ENCODE peak calls at places on chromosomes 11 and 22, in four cellular contexts. N is SW480, C is AG08396, K is Peyer's patch. T is an unnamed sample.

GRCh38 chr11:65641233-65642013 is 3.5 kb downstream of the SIPA1 start:
- DNase-seq in N (no peak), C (no peak), K (no peak), T (no peak)

GRCh38 chr11:19895776-19896175 is 183.1 kb downstream of the NAV2 start:
- DNase-seq in N (no peak), C (no peak), K (no peak), T (no peak)

GRCh38 chr11:73275381-73275750 is 3.2 kb downstream of the P2RY6 start:
- DNase-seq in N (no peak), C (no peak), K (peak), T (no peak)

GRCh38 chr11:26247340-26247739 is 84.6 kb upstream of the ANO3 start:
- DNase-seq in N (no peak), C (peak), K (no peak), T (no peak)

GRCh38 chr11:130535530-130535929 is 87.1 kb downstream of the ADAMTS15 start:
- DNase-seq in N (no peak), C (no peak), K (no peak), T (no peak)

GRCh38 chr11:61700221-61700620 is 20.0 kb downstream of the DAGLA start:
- DNase-seq in N (peak), C (peak), K (peak), T (peak)

GRCh38 chr11:118939948-118940598 is 14.3 kb upstream of the BCL9L start:
- DNase-seq in N (no peak), C (no peak), K (no peak), T (peak)

GRCh38 chr11:62324738-62325556 is 12.3 kb upstream of the ASRGL1 start:
- DNase-seq in N (peak), C (peak), K (peak), T (peak)

GRCh38 chr11:59574467-59574866 is 41.1 kb downstream of the OSBP start:
- DNase-seq in N (no peak), C (no peak), K (no peak), T (no peak)

GRCh38 chr11:2142300-2142759 is 3.1 kb upstream of the IGF2 start:
- DNase-seq in N (no peak), C (peak), K (no peak), T (no peak)

GRCh38 chr11:2890466-2891241 is 5.1 kb upstream of the CDKN1C start:
- DNase-seq in N (no peak), C (no peak), K (peak), T (peak)

GRCh38 chr11:92811341-92811740 is 158.1 kb upstream of the MTNR1B start:
- DNase-seq in N (no peak), C (no peak), K (no peak), T (no peak)

GRCh38 chr11:95364324-95365295 is 133.6 kb upstream of the SESN3 start:
- DNase-seq in N (peak), C (no peak), K (no peak), T (no peak)

GRCh38 chr11:69292221-69292648 is 1.7 kb upstream of the MYEOV start:
- DNase-seq in N (no peak), C (peak), K (no peak), T (peak)

GRCh38 chr11:130211781-130212401 is 52.3 kb downstream of the ST14 start:
- DNase-seq in N (no peak), C (peak), K (peak), T (no peak)

GRCh38 chr11:64858467-64859401 is 14.3 kb upstream of the CDC42BPG start:
- DNase-seq in N (no peak), C (no peak), K (no peak), T (no peak)

GRCh38 chr22:49033616-49034015 is 794.1 kb downstream of the BRD1 start:
- DNase-seq in N (no peak), C (no peak), K (no peak), T (no peak)

GRCh38 chr11:36345535-36346141 is 49.5 kb downstream of the PRR5L start:
- DNase-seq in N (no peak), C (no peak), K (peak), T (no peak)

GRCh38 chr22:45007247-45007945 is 2.4 kb downstream of the PHF21B start:
- DNase-seq in N (no peak), C (peak), K (no peak), T (peak)